ENCODE peak calls at places on chromosomes 3 and 15, in nine cellular contexts. One of them, this sample, is unnamed.
A peak's percentile ranks its signal among the peaks of the same experiment; 100 is the strongest.

GRCh38 chr3:12979151-12979946 is 93.9 kb downstream of the IQSEC1 start:
- DNase-seq in suprapubic skin: no peak
- DNase-seq in PC-3: no peak
- DNase-seq in hepatocyte: no peak
- DNase-seq in fibroblast of mammary gland: no peak
- DNase-seq in adrenal gland: no peak
- DNase-seq in GM12865: no peak
- DNase-seq in activated CD8-positive, alpha-beta T cell treated with anti-CD3 and anti-CD28 coated beads for 36 hours: no peak
- DNase-seq in progenitor cell of endocrine pancreas: no peak
- DNase-seq in this sample: no peak

GRCh38 chr15:89114974-89115373 is 26.7 kb downstream of the ABHD2 start:
- DNase-seq in progenitor cell of endocrine pancreas: no peak
- DNase-seq in fibroblast of mammary gland: peak; percentile 63
- DNase-seq in PC-3: peak; percentile 46
- DNase-seq in suprapubic skin: no peak
- DNase-seq in activated CD8-positive, alpha-beta T cell treated with anti-CD3 and anti-CD28 coated beads for 36 hours: no peak
- DNase-seq in GM12865: no peak
- DNase-seq in adrenal gland: peak; percentile 79
- DNase-seq in hepatocyte: no peak
- DNase-seq in this sample: no peak

GRCh38 chr3:27729748-27730611 is 7.9 kb upstream of the EOMES start:
- DNase-seq in GM12865: no peak
- DNase-seq in hepatocyte: no peak
- DNase-seq in adrenal gland: no peak
- DNase-seq in suprapubic skin: no peak
- DNase-seq in fibroblast of mammary gland: peak; percentile 37
- DNase-seq in PC-3: no peak
- DNase-seq in activated CD8-positive, alpha-beta T cell treated with anti-CD3 and anti-CD28 coated beads for 36 hours: peak; percentile 56
- DNase-seq in progenitor cell of endocrine pancreas: no peak
- DNase-seq in this sample: no peak

GRCh38 chr3:147360936-147361670 is 45.2 kb downstream of the ZIC4 start:
- DNase-seq in GM12865: peak; percentile 53
- DNase-seq in PC-3: no peak
- DNase-seq in fibroblast of mammary gland: no peak
- DNase-seq in suprapubic skin: no peak
- DNase-seq in progenitor cell of endocrine pancreas: no peak
- DNase-seq in adrenal gland: no peak
- DNase-seq in activated CD8-positive, alpha-beta T cell treated with anti-CD3 and anti-CD28 coated beads for 36 hours: peak; percentile 6
- DNase-seq in hepatocyte: peak; percentile 29
- DNase-seq in this sample: no peak

GRCh38 chr3:192481638-192482037 is 245.7 kb downstream of the FGF12 start:
- DNase-seq in GM12865: no peak
- DNase-seq in hepatocyte: peak; percentile 12
- DNase-seq in adrenal gland: no peak
- DNase-seq in suprapubic skin: no peak
- DNase-seq in fibroblast of mammary gland: peak; percentile 95
- DNase-seq in progenitor cell of endocrine pancreas: no peak
- DNase-seq in PC-3: peak; percentile 83
- DNase-seq in activated CD8-positive, alpha-beta T cell treated with anti-CD3 and anti-CD28 coated beads for 36 hours: no peak
- DNase-seq in this sample: no peak

GRCh38 chr15:69987492-69988482 is 109.9 kb downstream of the TLE3 start:
- DNase-seq in activated CD8-positive, alpha-beta T cell treated with anti-CD3 and anti-CD28 coated beads for 36 hours: no peak
- DNase-seq in suprapubic skin: no peak
- DNase-seq in hepatocyte: no peak
- DNase-seq in adrenal gland: no peak
- DNase-seq in GM12865: no peak
- DNase-seq in fibroblast of mammary gland: no peak
- DNase-seq in PC-3: peak; percentile 85
- DNase-seq in progenitor cell of endocrine pancreas: no peak
- DNase-seq in this sample: no peak

GRCh38 chr3:38645601-38646000 is 3.9 kb downstream of the SCN5A start:
- DNase-seq in progenitor cell of endocrine pancreas: no peak
- DNase-seq in fibroblast of mammary gland: no peak
- DNase-seq in suprapubic skin: no peak
- DNase-seq in PC-3: no peak
- DNase-seq in activated CD8-positive, alpha-beta T cell treated with anti-CD3 and anti-CD28 coated beads for 36 hours: no peak
- DNase-seq in hepatocyte: no peak
- DNase-seq in GM12865: no peak
- DNase-seq in adrenal gland: no peak
- DNase-seq in this sample: no peak

GRCh38 chr15:85689729-85690128 is 105.0 kb downstream of the KLHL25 start:
- DNase-seq in progenitor cell of endocrine pancreas: no peak
- DNase-seq in fibroblast of mammary gland: peak; percentile 72
- DNase-seq in hepatocyte: peak; percentile 58
- DNase-seq in activated CD8-positive, alpha-beta T cell treated with anti-CD3 and anti-CD28 coated beads for 36 hours: peak; percentile 84
- DNase-seq in suprapubic skin: no peak
- DNase-seq in PC-3: no peak
- DNase-seq in GM12865: peak; percentile 94
- DNase-seq in adrenal gland: peak; percentile 48
- DNase-seq in this sample: no peak

GRCh38 chr3:97106652-97106989 is 292.2 kb downstream of the EPHA6 start:
- DNase-seq in GM12865: no peak
- DNase-seq in fibroblast of mammary gland: no peak
- DNase-seq in progenitor cell of endocrine pancreas: no peak
- DNase-seq in PC-3: no peak
- DNase-seq in suprapubic skin: no peak
- DNase-seq in activated CD8-positive, alpha-beta T cell treated with anti-CD3 and anti-CD28 coated beads for 36 hours: no peak
- DNase-seq in hepatocyte: no peak
- DNase-seq in adrenal gland: no peak
- DNase-seq in this sample: no peak

GRCh38 chr15:31511707-31512310 is 185.2 kb downstream of the KLF13 start:
- DNase-seq in PC-3: no peak
- DNase-seq in GM12865: peak; percentile 80
- DNase-seq in suprapubic skin: no peak
- DNase-seq in progenitor cell of endocrine pancreas: no peak
- DNase-seq in activated CD8-positive, alpha-beta T cell treated with anti-CD3 and anti-CD28 coated beads for 36 hours: peak; percentile 83
- DNase-seq in fibroblast of mammary gland: no peak
- DNase-seq in adrenal gland: no peak
- DNase-seq in hepatocyte: no peak
- DNase-seq in this sample: no peak

GRCh38 chr3:152071924-152072323 is 196.8 kb upstream of the MBNL1 start:
- DNase-seq in progenitor cell of endocrine pancreas: no peak
- DNase-seq in fibroblast of mammary gland: peak; percentile 73
- DNase-seq in PC-3: peak; percentile 64
- DNase-seq in suprapubic skin: no peak
- DNase-seq in hepatocyte: peak; percentile 33
- DNase-seq in GM12865: peak; percentile 57
- DNase-seq in adrenal gland: peak; percentile 5
- DNase-seq in activated CD8-positive, alpha-beta T cell treated with anti-CD3 and anti-CD28 coated beads for 36 hours: peak; percentile 6
- DNase-seq in this sample: peak; percentile 11
- TF ChIP-seq CTCF in progenitor cell of endocrine pancreas: peak; percentile 45
- TF ChIP-seq CTCF in fibroblast of mammary gland: peak; percentile 65
- TF ChIP-seq CTCF in PC-3: peak; percentile 83
- TF ChIP-seq CTCF in suprapubic skin: no peak
- TF ChIP-seq CTCF in hepatocyte: peak; percentile 49
- TF ChIP-seq CTCF in GM12865: peak; percentile 39
- TF ChIP-seq CTCF in adrenal gland: peak; percentile 49
- TF ChIP-seq CTCF in activated CD8-positive, alpha-beta T cell treated with anti-CD3 and anti-CD28 coated beads for 36 hours: peak; percentile 59
- TF ChIP-seq CTCF in this sample: peak; percentile 29

GRCh38 chr3:54964081-54964480 is 36.2 kb upstream of the LRTM1 start:
- DNase-seq in fibroblast of mammary gland: peak; percentile 21
- DNase-seq in GM12865: no peak
- DNase-seq in activated CD8-positive, alpha-beta T cell treated with anti-CD3 and anti-CD28 coated beads for 36 hours: no peak
- DNase-seq in suprapubic skin: no peak
- DNase-seq in hepatocyte: no peak
- DNase-seq in adrenal gland: no peak
- DNase-seq in PC-3: no peak
- DNase-seq in progenitor cell of endocrine pancreas: no peak
- DNase-seq in this sample: no peak

GRCh38 chr3:54960736-54961135 is 32.9 kb upstream of the LRTM1 start:
- DNase-seq in GM12865: no peak
- DNase-seq in fibroblast of mammary gland: no peak
- DNase-seq in activated CD8-positive, alpha-beta T cell treated with anti-CD3 and anti-CD28 coated beads for 36 hours: no peak
- DNase-seq in adrenal gland: no peak
- DNase-seq in PC-3: no peak
- DNase-seq in suprapubic skin: no peak
- DNase-seq in hepatocyte: no peak
- DNase-seq in progenitor cell of endocrine pancreas: no peak
- DNase-seq in this sample: no peak

GRCh38 chr3:54962200-54962599 is 34.3 kb upstream of the LRTM1 start:
- DNase-seq in suprapubic skin: no peak
- DNase-seq in GM12865: no peak
- DNase-seq in adrenal gland: no peak
- DNase-seq in hepatocyte: no peak
- DNase-seq in PC-3: no peak
- DNase-seq in activated CD8-positive, alpha-beta T cell treated with anti-CD3 and anti-CD28 coated beads for 36 hours: no peak
- DNase-seq in fibroblast of mammary gland: no peak
- DNase-seq in progenitor cell of endocrine pancreas: no peak
- DNase-seq in this sample: no peak

GRCh38 chr3:54965746-54966145 is 37.9 kb upstream of the LRTM1 start:
- DNase-seq in fibroblast of mammary gland: peak; percentile 86
- DNase-seq in adrenal gland: peak; percentile 23
- DNase-seq in suprapubic skin: no peak
- DNase-seq in hepatocyte: peak; percentile 24
- DNase-seq in progenitor cell of endocrine pancreas: no peak
- DNase-seq in PC-3: no peak
- DNase-seq in GM12865: no peak
- DNase-seq in activated CD8-positive, alpha-beta T cell treated with anti-CD3 and anti-CD28 coated beads for 36 hours: no peak
- DNase-seq in this sample: no peak

DNA sequence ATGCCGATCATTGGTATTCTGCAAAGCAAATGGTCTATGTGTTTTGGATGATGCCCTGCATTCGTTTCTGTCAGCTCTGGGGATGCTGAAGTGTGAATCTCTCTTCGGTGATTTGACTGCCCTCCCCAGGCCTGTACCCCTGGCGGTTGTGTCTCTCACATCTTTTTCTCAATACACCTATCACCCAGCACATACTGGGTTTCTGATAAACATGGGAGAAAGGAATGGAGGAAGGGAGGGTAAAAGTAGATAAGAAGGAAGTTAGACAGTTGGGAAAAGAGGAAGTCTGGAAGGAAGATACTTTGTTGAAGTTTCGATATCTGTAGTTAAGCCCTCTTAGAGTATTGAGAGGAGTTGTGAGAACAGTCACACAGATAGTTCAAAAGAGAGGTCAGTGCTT is 35.8 kb upstream of the LRTM1 start:
- DNase-seq in adrenal gland: no peak
- DNase-seq in GM12865: no peak
- DNase-seq in progenitor cell of endocrine pancreas: no peak
- DNase-seq in suprapubic skin: no peak
- DNase-seq in activated CD8-positive, alpha-beta T cell treated with anti-CD3 and anti-CD28 coated beads for 36 hours: no peak
- DNase-seq in hepatocyte: no peak
- DNase-seq in PC-3: no peak
- DNase-seq in fibroblast of mammary gland: no peak
- DNase-seq in this sample: no peak
- TF ChIP-seq CTCF in adrenal gland: no peak
- TF ChIP-seq CTCF in GM12865: no peak
- TF ChIP-seq CTCF in progenitor cell of endocrine pancreas: no peak
- TF ChIP-seq CTCF in suprapubic skin: no peak
- TF ChIP-seq CTCF in activated CD8-positive, alpha-beta T cell treated with anti-CD3 and anti-CD28 coated beads for 36 hours: no peak
- TF ChIP-seq CTCF in hepatocyte: no peak
- TF ChIP-seq CTCF in PC-3: no peak
- TF ChIP-seq CTCF in fibroblast of mammary gland: no peak
- TF ChIP-seq CTCF in this sample: no peak

DNA sequence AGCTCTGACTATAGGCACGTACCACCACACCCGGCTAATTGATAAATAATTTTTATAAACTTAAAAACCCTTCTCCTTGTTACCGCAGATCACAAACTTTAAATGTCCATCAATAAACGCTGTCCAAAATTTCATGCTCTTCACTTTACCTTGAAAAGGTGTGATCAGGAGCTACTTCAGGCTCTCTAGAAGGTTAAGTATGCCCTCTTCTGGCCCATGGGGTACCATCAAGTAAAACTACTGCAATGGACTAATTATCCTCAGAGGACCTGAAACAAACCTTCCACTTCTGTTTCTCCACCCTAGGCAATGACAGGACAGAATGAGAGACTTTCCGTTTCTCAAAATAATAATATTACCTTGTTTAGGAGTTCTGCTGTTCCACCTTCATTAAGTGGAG is 9.2 kb downstream of the LZTFL1 start:
- DNase-seq in progenitor cell of endocrine pancreas: no peak
- DNase-seq in adrenal gland: no peak
- DNase-seq in GM12865: peak; percentile 53
- DNase-seq in activated CD8-positive, alpha-beta T cell treated with anti-CD3 and anti-CD28 coated beads for 36 hours: peak; percentile 18
- DNase-seq in suprapubic skin: no peak
- DNase-seq in fibroblast of mammary gland: peak; percentile 20
- DNase-seq in PC-3: peak; percentile 63
- DNase-seq in hepatocyte: peak; percentile 34
- DNase-seq in this sample: peak; percentile 50
- TF ChIP-seq CTCF in progenitor cell of endocrine pancreas: peak; percentile 52
- TF ChIP-seq CTCF in adrenal gland: no peak
- TF ChIP-seq CTCF in GM12865: peak; percentile 38
- TF ChIP-seq CTCF in activated CD8-positive, alpha-beta T cell treated with anti-CD3 and anti-CD28 coated beads for 36 hours: no peak
- TF ChIP-seq CTCF in suprapubic skin: peak; percentile 15
- TF ChIP-seq CTCF in fibroblast of mammary gland: peak; percentile 29
- TF ChIP-seq CTCF in PC-3: peak; percentile 66
- TF ChIP-seq CTCF in hepatocyte: peak; percentile 54
- TF ChIP-seq CTCF in this sample: peak; percentile 34

GRCh38 chr3:181279239-181279565 is 289.7 kb upstream of the DNAJC19 start:
- DNase-seq in progenitor cell of endocrine pancreas: no peak
- DNase-seq in activated CD8-positive, alpha-beta T cell treated with anti-CD3 and anti-CD28 coated beads for 36 hours: no peak
- DNase-seq in fibroblast of mammary gland: no peak
- DNase-seq in hepatocyte: no peak
- DNase-seq in suprapubic skin: no peak
- DNase-seq in adrenal gland: no peak
- DNase-seq in PC-3: no peak
- DNase-seq in GM12865: no peak
- DNase-seq in this sample: no peak

GRCh38 chr3:181274025-181274424 is 284.5 kb upstream of the DNAJC19 start:
- DNase-seq in fibroblast of mammary gland: no peak
- DNase-seq in adrenal gland: no peak
- DNase-seq in hepatocyte: no peak
- DNase-seq in PC-3: no peak
- DNase-seq in suprapubic skin: no peak
- DNase-seq in GM12865: no peak
- DNase-seq in progenitor cell of endocrine pancreas: no peak
- DNase-seq in activated CD8-positive, alpha-beta T cell treated with anti-CD3 and anti-CD28 coated beads for 36 hours: no peak
- DNase-seq in this sample: no peak

GRCh38 chr3:181276358-181276896 is 286.9 kb upstream of the DNAJC19 start:
- DNase-seq in hepatocyte: no peak
- DNase-seq in GM12865: no peak
- DNase-seq in adrenal gland: no peak
- DNase-seq in progenitor cell of endocrine pancreas: no peak
- DNase-seq in suprapubic skin: no peak
- DNase-seq in fibroblast of mammary gland: no peak
- DNase-seq in activated CD8-positive, alpha-beta T cell treated with anti-CD3 and anti-CD28 coated beads for 36 hours: no peak
- DNase-seq in PC-3: no peak
- DNase-seq in this sample: no peak

DNA sequence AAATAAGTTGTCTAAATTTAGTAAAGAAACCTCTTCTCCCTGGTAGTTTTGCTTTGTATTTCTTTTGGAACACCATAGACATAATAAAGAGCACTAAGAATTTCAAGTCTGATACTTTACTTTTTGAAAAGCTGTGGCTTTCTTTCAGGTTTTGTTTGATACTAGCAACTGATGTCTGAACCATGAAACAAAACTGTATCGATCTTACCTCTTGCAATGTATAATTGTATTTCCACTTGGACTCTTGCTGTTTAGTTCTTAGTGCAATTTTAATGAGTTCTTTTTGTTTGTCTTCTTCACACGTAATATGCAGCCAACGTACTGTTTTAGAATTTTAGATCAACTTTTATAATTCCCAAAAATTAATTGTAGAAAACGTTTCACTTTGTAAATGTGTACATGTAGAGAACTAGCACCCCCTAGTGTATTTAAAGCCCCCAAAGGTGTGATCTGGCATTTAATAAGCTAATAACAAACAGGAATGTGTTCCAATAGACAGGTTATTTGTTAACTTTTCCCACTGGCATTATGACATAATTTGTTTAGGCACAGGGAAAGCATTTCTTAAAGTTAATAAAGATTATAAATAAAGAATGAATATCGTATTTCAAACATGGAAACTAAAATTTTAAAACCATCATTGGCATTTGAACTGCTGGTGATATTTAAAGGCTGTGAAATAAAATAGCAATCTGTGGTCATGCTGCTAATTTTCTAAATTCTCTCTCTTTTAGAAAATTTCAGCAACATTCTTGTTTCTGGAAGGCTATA is 289.1 kb upstream of the DNAJC19 start:
- DNase-seq in fibroblast of mammary gland: no peak
- DNase-seq in GM12865: peak; percentile 7
- DNase-seq in adrenal gland: no peak
- DNase-seq in hepatocyte: no peak
- DNase-seq in PC-3: no peak
- DNase-seq in progenitor cell of endocrine pancreas: no peak
- DNase-seq in activated CD8-positive, alpha-beta T cell treated with anti-CD3 and anti-CD28 coated beads for 36 hours: no peak
- DNase-seq in suprapubic skin: no peak
- DNase-seq in this sample: no peak
- TF ChIP-seq CTCF in fibroblast of mammary gland: peak; percentile 29
- TF ChIP-seq CTCF in GM12865: no peak
- TF ChIP-seq CTCF in adrenal gland: no peak
- TF ChIP-seq CTCF in hepatocyte: peak; percentile 20
- TF ChIP-seq CTCF in PC-3: peak; percentile 28
- TF ChIP-seq CTCF in progenitor cell of endocrine pancreas: peak; percentile 59
- TF ChIP-seq CTCF in activated CD8-positive, alpha-beta T cell treated with anti-CD3 and anti-CD28 coated beads for 36 hours: peak; percentile 41
- TF ChIP-seq CTCF in suprapubic skin: no peak
- TF ChIP-seq CTCF in this sample: no peak

This sample was measured in Calu3.